ENCODE peak calls at places on chromosome 20, in ten cellular contexts. One of them, this sample, is unnamed.

GRCh38 chr20:47066484-47067270 is 172.0 kb downstream of the EYA2 start:
- DNase-seq in NCI-H1092 treated with DMSO at 0.1 percent for 48 hours: no peak
- DNase-seq in tibial nerve: no peak
- DNase-seq in activated CD8-positive, alpha-beta memory T cell treated with anti-CD3 and anti-CD28 coated beads, Interleukin-2, amount 50 U/mL, for 4 hours: no peak
- DNase-seq in renal cortical epithelial cell: no peak
- DNase-seq in mucosa of descending colon: no peak
- DNase-seq in substantia nigra: no peak
- DNase-seq in mesendoderm: no peak
- DNase-seq in activated CD4-positive, alpha-beta T cell treated with anti-CD3 and anti-CD28 coated beads, Interleukin-2, amount 50 U/mL, for 1 hour: no peak
- DNase-seq in SHP77 treated with DMSO at 0.1 percent for 48 hours: no peak
- DNase-seq in this sample: no peak

GRCh38 chr20:34717230-34718095 is 13.3 kb downstream of the TP53INP2 start:
- DNase-seq in NCI-H1092 treated with DMSO at 0.1 percent for 48 hours: no peak
- DNase-seq in substantia nigra: no peak
- DNase-seq in mesendoderm: no peak
- DNase-seq in renal cortical epithelial cell: peak; percentile 9
- DNase-seq in mucosa of descending colon: no peak
- DNase-seq in activated CD4-positive, alpha-beta T cell treated with anti-CD3 and anti-CD28 coated beads, Interleukin-2, amount 50 U/mL, for 1 hour: no peak
- DNase-seq in tibial nerve: no peak
- DNase-seq in SHP77 treated with DMSO at 0.1 percent for 48 hours: no peak
- DNase-seq in activated CD8-positive, alpha-beta memory T cell treated with anti-CD3 and anti-CD28 coated beads, Interleukin-2, amount 50 U/mL, for 4 hours: no peak
- DNase-seq in this sample: no peak

GRCh38 chr20:6560978-6561377 is 206.5 kb upstream of the BMP2 start:
- DNase-seq in NCI-H1092 treated with DMSO at 0.1 percent for 48 hours: no peak
- DNase-seq in mesendoderm: no peak
- DNase-seq in substantia nigra: no peak
- DNase-seq in tibial nerve: no peak
- DNase-seq in activated CD4-positive, alpha-beta T cell treated with anti-CD3 and anti-CD28 coated beads, Interleukin-2, amount 50 U/mL, for 1 hour: no peak
- DNase-seq in SHP77 treated with DMSO at 0.1 percent for 48 hours: no peak
- DNase-seq in mucosa of descending colon: no peak
- DNase-seq in renal cortical epithelial cell: no peak
- DNase-seq in activated CD8-positive, alpha-beta memory T cell treated with anti-CD3 and anti-CD28 coated beads, Interleukin-2, amount 50 U/mL, for 4 hours: no peak
- DNase-seq in this sample: no peak

GRCh38 chr20:40753472-40753871 is 64.4 kb upstream of the MAFB start:
- DNase-seq in NCI-H1092 treated with DMSO at 0.1 percent for 48 hours: no peak
- DNase-seq in mucosa of descending colon: no peak
- DNase-seq in mesendoderm: no peak
- DNase-seq in activated CD8-positive, alpha-beta memory T cell treated with anti-CD3 and anti-CD28 coated beads, Interleukin-2, amount 50 U/mL, for 4 hours: no peak
- DNase-seq in renal cortical epithelial cell: no peak
- DNase-seq in activated CD4-positive, alpha-beta T cell treated with anti-CD3 and anti-CD28 coated beads, Interleukin-2, amount 50 U/mL, for 1 hour: no peak
- DNase-seq in substantia nigra: no peak
- DNase-seq in tibial nerve: no peak
- DNase-seq in SHP77 treated with DMSO at 0.1 percent for 48 hours: no peak
- DNase-seq in this sample: no peak

GRCh38 chr20:5835870-5836269 is 85.7 kb downstream of the SHLD1 start:
- DNase-seq in tibial nerve: no peak
- DNase-seq in mesendoderm: no peak
- DNase-seq in NCI-H1092 treated with DMSO at 0.1 percent for 48 hours: no peak
- DNase-seq in mucosa of descending colon: no peak
- DNase-seq in activated CD8-positive, alpha-beta memory T cell treated with anti-CD3 and anti-CD28 coated beads, Interleukin-2, amount 50 U/mL, for 4 hours: no peak
- DNase-seq in SHP77 treated with DMSO at 0.1 percent for 48 hours: no peak
- DNase-seq in activated CD4-positive, alpha-beta T cell treated with anti-CD3 and anti-CD28 coated beads, Interleukin-2, amount 50 U/mL, for 1 hour: no peak
- DNase-seq in substantia nigra: no peak
- DNase-seq in renal cortical epithelial cell: peak; percentile 58
- DNase-seq in this sample: no peak

GRCh38 chr20:58142843-58143185 is 85.6 kb downstream of the ANKRD60 start:
- DNase-seq in mucosa of descending colon: no peak
- DNase-seq in SHP77 treated with DMSO at 0.1 percent for 48 hours: no peak
- DNase-seq in renal cortical epithelial cell: no peak
- DNase-seq in tibial nerve: peak; percentile 6
- DNase-seq in activated CD8-positive, alpha-beta memory T cell treated with anti-CD3 and anti-CD28 coated beads, Interleukin-2, amount 50 U/mL, for 4 hours: no peak
- DNase-seq in NCI-H1092 treated with DMSO at 0.1 percent for 48 hours: no peak
- DNase-seq in activated CD4-positive, alpha-beta T cell treated with anti-CD3 and anti-CD28 coated beads, Interleukin-2, amount 50 U/mL, for 1 hour: no peak
- DNase-seq in mesendoderm: no peak
- DNase-seq in substantia nigra: no peak
- DNase-seq in this sample: no peak

GRCh38 chr20:15740046-15740775 is 833.0 kb downstream of the KIF16B start:
- DNase-seq in NCI-H1092 treated with DMSO at 0.1 percent for 48 hours: no peak
- DNase-seq in substantia nigra: no peak
- DNase-seq in renal cortical epithelial cell: no peak
- DNase-seq in mucosa of descending colon: no peak
- DNase-seq in activated CD8-positive, alpha-beta memory T cell treated with anti-CD3 and anti-CD28 coated beads, Interleukin-2, amount 50 U/mL, for 4 hours: no peak
- DNase-seq in mesendoderm: peak; percentile 5
- DNase-seq in tibial nerve: no peak
- DNase-seq in activated CD4-positive, alpha-beta T cell treated with anti-CD3 and anti-CD28 coated beads, Interleukin-2, amount 50 U/mL, for 1 hour: no peak
- DNase-seq in SHP77 treated with DMSO at 0.1 percent for 48 hours: no peak
- DNase-seq in this sample: no peak

GRCh38 chr20:12068146-12068545 is 150.5 kb downstream of the BTBD3 start:
- DNase-seq in activated CD4-positive, alpha-beta T cell treated with anti-CD3 and anti-CD28 coated beads, Interleukin-2, amount 50 U/mL, for 1 hour: no peak
- DNase-seq in SHP77 treated with DMSO at 0.1 percent for 48 hours: no peak
- DNase-seq in substantia nigra: no peak
- DNase-seq in mucosa of descending colon: no peak
- DNase-seq in mesendoderm: peak; percentile 92
- DNase-seq in tibial nerve: no peak
- DNase-seq in renal cortical epithelial cell: peak; percentile 50
- DNase-seq in activated CD8-positive, alpha-beta memory T cell treated with anti-CD3 and anti-CD28 coated beads, Interleukin-2, amount 50 U/mL, for 4 hours: no peak
- DNase-seq in NCI-H1092 treated with DMSO at 0.1 percent for 48 hours: no peak
- DNase-seq in this sample: no peak

GRCh38 chr20:44863661-44864060 is 21.8 kb upstream of the YWHAB start:
- DNase-seq in substantia nigra: no peak
- DNase-seq in tibial nerve: no peak
- DNase-seq in renal cortical epithelial cell: no peak
- DNase-seq in NCI-H1092 treated with DMSO at 0.1 percent for 48 hours: no peak
- DNase-seq in SHP77 treated with DMSO at 0.1 percent for 48 hours: no peak
- DNase-seq in mucosa of descending colon: no peak
- DNase-seq in activated CD8-positive, alpha-beta memory T cell treated with anti-CD3 and anti-CD28 coated beads, Interleukin-2, amount 50 U/mL, for 4 hours: no peak
- DNase-seq in mesendoderm: no peak
- DNase-seq in activated CD4-positive, alpha-beta T cell treated with anti-CD3 and anti-CD28 coated beads, Interleukin-2, amount 50 U/mL, for 1 hour: no peak
- DNase-seq in this sample: no peak

GRCh38 chr20:56417402-56417801 is 5.3 kb downstream of the CASS4 start:
- DNase-seq in NCI-H1092 treated with DMSO at 0.1 percent for 48 hours: no peak
- DNase-seq in tibial nerve: no peak
- DNase-seq in mucosa of descending colon: no peak
- DNase-seq in activated CD8-positive, alpha-beta memory T cell treated with anti-CD3 and anti-CD28 coated beads, Interleukin-2, amount 50 U/mL, for 4 hours: no peak
- DNase-seq in mesendoderm: no peak
- DNase-seq in SHP77 treated with DMSO at 0.1 percent for 48 hours: no peak
- DNase-seq in activated CD4-positive, alpha-beta T cell treated with anti-CD3 and anti-CD28 coated beads, Interleukin-2, amount 50 U/mL, for 1 hour: no peak
- DNase-seq in renal cortical epithelial cell: no peak
- DNase-seq in substantia nigra: no peak
- DNase-seq in this sample: no peak

GRCh38 chr20:58514321-58515239 is 619 bp downstream of the APCDD1L start:
- DNase-seq in activated CD4-positive, alpha-beta T cell treated with anti-CD3 and anti-CD28 coated beads, Interleukin-2, amount 50 U/mL, for 1 hour: no peak
- DNase-seq in mucosa of descending colon: no peak
- DNase-seq in NCI-H1092 treated with DMSO at 0.1 percent for 48 hours: no peak
- DNase-seq in tibial nerve: no peak
- DNase-seq in substantia nigra: no peak
- DNase-seq in mesendoderm: peak; percentile 35
- DNase-seq in SHP77 treated with DMSO at 0.1 percent for 48 hours: no peak
- DNase-seq in activated CD8-positive, alpha-beta memory T cell treated with anti-CD3 and anti-CD28 coated beads, Interleukin-2, amount 50 U/mL, for 4 hours: no peak
- DNase-seq in renal cortical epithelial cell: no peak
- DNase-seq in this sample: no peak

GRCh38 chr20:63058696-63059335 is 52.1 kb upstream of the BHLHE23 start:
- DNase-seq in activated CD4-positive, alpha-beta T cell treated with anti-CD3 and anti-CD28 coated beads, Interleukin-2, amount 50 U/mL, for 1 hour: no peak
- DNase-seq in mesendoderm: peak; percentile 27
- DNase-seq in substantia nigra: no peak
- DNase-seq in activated CD8-positive, alpha-beta memory T cell treated with anti-CD3 and anti-CD28 coated beads, Interleukin-2, amount 50 U/mL, for 4 hours: no peak
- DNase-seq in mucosa of descending colon: peak; percentile 26
- DNase-seq in SHP77 treated with DMSO at 0.1 percent for 48 hours: no peak
- DNase-seq in tibial nerve: no peak
- DNase-seq in NCI-H1092 treated with DMSO at 0.1 percent for 48 hours: no peak
- DNase-seq in renal cortical epithelial cell: no peak
- DNase-seq in this sample: no peak

GRCh38 chr20:9389321-9389720 is 125.1 kb upstream of the LAMP5 start:
- DNase-seq in mesendoderm: no peak
- DNase-seq in SHP77 treated with DMSO at 0.1 percent for 48 hours: no peak
- DNase-seq in substantia nigra: no peak
- DNase-seq in activated CD4-positive, alpha-beta T cell treated with anti-CD3 and anti-CD28 coated beads, Interleukin-2, amount 50 U/mL, for 1 hour: no peak
- DNase-seq in mucosa of descending colon: no peak
- DNase-seq in renal cortical epithelial cell: peak; percentile 89
- DNase-seq in NCI-H1092 treated with DMSO at 0.1 percent for 48 hours: no peak
- DNase-seq in tibial nerve: no peak
- DNase-seq in activated CD8-positive, alpha-beta memory T cell treated with anti-CD3 and anti-CD28 coated beads, Interleukin-2, amount 50 U/mL, for 4 hours: no peak
- DNase-seq in this sample: no peak

GRCh38 chr20:11549172-11550117 is 368.2 kb upstream of the BTBD3 start:
- DNase-seq in activated CD8-positive, alpha-beta memory T cell treated with anti-CD3 and anti-CD28 coated beads, Interleukin-2, amount 50 U/mL, for 4 hours: no peak
- DNase-seq in renal cortical epithelial cell: peak; percentile 51
- DNase-seq in NCI-H1092 treated with DMSO at 0.1 percent for 48 hours: no peak
- DNase-seq in tibial nerve: no peak
- DNase-seq in SHP77 treated with DMSO at 0.1 percent for 48 hours: no peak
- DNase-seq in mucosa of descending colon: no peak
- DNase-seq in mesendoderm: no peak
- DNase-seq in substantia nigra: no peak
- DNase-seq in activated CD4-positive, alpha-beta T cell treated with anti-CD3 and anti-CD28 coated beads, Interleukin-2, amount 50 U/mL, for 1 hour: no peak
- DNase-seq in this sample: peak; percentile 21

GRCh38 chr20:10646886-10647420 is 26.8 kb downstream of the JAG1 start:
- DNase-seq in NCI-H1092 treated with DMSO at 0.1 percent for 48 hours: no peak
- DNase-seq in SHP77 treated with DMSO at 0.1 percent for 48 hours: no peak
- DNase-seq in renal cortical epithelial cell: no peak
- DNase-seq in activated CD8-positive, alpha-beta memory T cell treated with anti-CD3 and anti-CD28 coated beads, Interleukin-2, amount 50 U/mL, for 4 hours: no peak
- DNase-seq in substantia nigra: no peak
- DNase-seq in mesendoderm: no peak
- DNase-seq in mucosa of descending colon: no peak
- DNase-seq in activated CD4-positive, alpha-beta T cell treated with anti-CD3 and anti-CD28 coated beads, Interleukin-2, amount 50 U/mL, for 1 hour: no peak
- DNase-seq in tibial nerve: no peak
- DNase-seq in this sample: no peak

GRCh38 chr20:11178946-11179654 is 505.3 kb upstream of the JAG1 start:
- DNase-seq in renal cortical epithelial cell: peak; percentile 98
- DNase-seq in substantia nigra: no peak
- DNase-seq in SHP77 treated with DMSO at 0.1 percent for 48 hours: no peak
- DNase-seq in mesendoderm: peak; percentile 43
- DNase-seq in NCI-H1092 treated with DMSO at 0.1 percent for 48 hours: no peak
- DNase-seq in mucosa of descending colon: no peak
- DNase-seq in tibial nerve: no peak
- DNase-seq in activated CD4-positive, alpha-beta T cell treated with anti-CD3 and anti-CD28 coated beads, Interleukin-2, amount 50 U/mL, for 1 hour: no peak
- DNase-seq in activated CD8-positive, alpha-beta memory T cell treated with anti-CD3 and anti-CD28 coated beads, Interleukin-2, amount 50 U/mL, for 4 hours: no peak
- DNase-seq in this sample: no peak

GRCh38 chr20:23180451-23180921 is 94.4 kb upstream of the CD93 start:
- DNase-seq in activated CD4-positive, alpha-beta T cell treated with anti-CD3 and anti-CD28 coated beads, Interleukin-2, amount 50 U/mL, for 1 hour: no peak
- DNase-seq in renal cortical epithelial cell: no peak
- DNase-seq in mucosa of descending colon: no peak
- DNase-seq in tibial nerve: peak; percentile 73
- DNase-seq in activated CD8-positive, alpha-beta memory T cell treated with anti-CD3 and anti-CD28 coated beads, Interleukin-2, amount 50 U/mL, for 4 hours: no peak
- DNase-seq in mesendoderm: no peak
- DNase-seq in SHP77 treated with DMSO at 0.1 percent for 48 hours: peak; percentile 23
- DNase-seq in substantia nigra: no peak
- DNase-seq in NCI-H1092 treated with DMSO at 0.1 percent for 48 hours: no peak
- DNase-seq in this sample: no peak

GRCh38 chr20:33910056-33910455 is 83.7 kb upstream of the RALY start:
- DNase-seq in activated CD8-positive, alpha-beta memory T cell treated with anti-CD3 and anti-CD28 coated beads, Interleukin-2, amount 50 U/mL, for 4 hours: no peak
- DNase-seq in substantia nigra: no peak
- DNase-seq in activated CD4-positive, alpha-beta T cell treated with anti-CD3 and anti-CD28 coated beads, Interleukin-2, amount 50 U/mL, for 1 hour: no peak
- DNase-seq in mesendoderm: no peak
- DNase-seq in mucosa of descending colon: no peak
- DNase-seq in NCI-H1092 treated with DMSO at 0.1 percent for 48 hours: no peak
- DNase-seq in SHP77 treated with DMSO at 0.1 percent for 48 hours: no peak
- DNase-seq in tibial nerve: no peak
- DNase-seq in renal cortical epithelial cell: no peak
- DNase-seq in this sample: no peak

GRCh38 chr20:39112196-39112743 is 150.1 kb downstream of the DHX35 start:
- DNase-seq in substantia nigra: no peak
- DNase-seq in tibial nerve: no peak
- DNase-seq in mucosa of descending colon: no peak
- DNase-seq in NCI-H1092 treated with DMSO at 0.1 percent for 48 hours: peak; percentile 65
- DNase-seq in renal cortical epithelial cell: peak; percentile 11
- DNase-seq in SHP77 treated with DMSO at 0.1 percent for 48 hours: no peak
- DNase-seq in activated CD4-positive, alpha-beta T cell treated with anti-CD3 and anti-CD28 coated beads, Interleukin-2, amount 50 U/mL, for 1 hour: no peak
- DNase-seq in activated CD8-positive, alpha-beta memory T cell treated with anti-CD3 and anti-CD28 coated beads, Interleukin-2, amount 50 U/mL, for 4 hours: no peak
- DNase-seq in mesendoderm: peak; percentile 81
- DNase-seq in this sample: peak; percentile 29

GRCh38 chr20:23033918-23034317 is 1.2 kb upstream of the SSTR4 start:
- DNase-seq in SHP77 treated with DMSO at 0.1 percent for 48 hours: no peak
- DNase-seq in mucosa of descending colon: no peak
- DNase-seq in mesendoderm: no peak
- DNase-seq in NCI-H1092 treated with DMSO at 0.1 percent for 48 hours: no peak
- DNase-seq in renal cortical epithelial cell: no peak
- DNase-seq in activated CD8-positive, alpha-beta memory T cell treated with anti-CD3 and anti-CD28 coated beads, Interleukin-2, amount 50 U/mL, for 4 hours: no peak
- DNase-seq in activated CD4-positive, alpha-beta T cell treated with anti-CD3 and anti-CD28 coated beads, Interleukin-2, amount 50 U/mL, for 1 hour: no peak
- DNase-seq in substantia nigra: no peak
- DNase-seq in tibial nerve: no peak
- DNase-seq in this sample: no peak

GRCh38 chr20:4942336-4942735 is 59.0 kb downstream of the SLC23A2 start:
- DNase-seq in activated CD8-positive, alpha-beta memory T cell treated with anti-CD3 and anti-CD28 coated beads, Interleukin-2, amount 50 U/mL, for 4 hours: no peak
- DNase-seq in mucosa of descending colon: no peak
- DNase-seq in mesendoderm: no peak
- DNase-seq in NCI-H1092 treated with DMSO at 0.1 percent for 48 hours: no peak
- DNase-seq in SHP77 treated with DMSO at 0.1 percent for 48 hours: no peak
- DNase-seq in tibial nerve: no peak
- DNase-seq in renal cortical epithelial cell: peak; percentile 23
- DNase-seq in substantia nigra: no peak
- DNase-seq in activated CD4-positive, alpha-beta T cell treated with anti-CD3 and anti-CD28 coated beads, Interleukin-2, amount 50 U/mL, for 1 hour: no peak
- DNase-seq in this sample: no peak

GRCh38 chr20:32893878-32894483 is 35.3 kb downstream of the EFCAB8 start:
- DNase-seq in mucosa of descending colon: no peak
- DNase-seq in SHP77 treated with DMSO at 0.1 percent for 48 hours: no peak
- DNase-seq in renal cortical epithelial cell: no peak
- DNase-seq in substantia nigra: no peak
- DNase-seq in activated CD8-positive, alpha-beta memory T cell treated with anti-CD3 and anti-CD28 coated beads, Interleukin-2, amount 50 U/mL, for 4 hours: no peak
- DNase-seq in activated CD4-positive, alpha-beta T cell treated with anti-CD3 and anti-CD28 coated beads, Interleukin-2, amount 50 U/mL, for 1 hour: no peak
- DNase-seq in NCI-H1092 treated with DMSO at 0.1 percent for 48 hours: no peak
- DNase-seq in mesendoderm: peak; percentile 68
- DNase-seq in tibial nerve: no peak
- DNase-seq in this sample: peak; percentile 27

GRCh38 chr20:7893019-7893730 is 47.1 kb downstream of the HAO1 start:
- DNase-seq in tibial nerve: no peak
- DNase-seq in NCI-H1092 treated with DMSO at 0.1 percent for 48 hours: no peak
- DNase-seq in mucosa of descending colon: no peak
- DNase-seq in renal cortical epithelial cell: no peak
- DNase-seq in SHP77 treated with DMSO at 0.1 percent for 48 hours: no peak
- DNase-seq in substantia nigra: no peak
- DNase-seq in activated CD4-positive, alpha-beta T cell treated with anti-CD3 and anti-CD28 coated beads, Interleukin-2, amount 50 U/mL, for 1 hour: no peak
- DNase-seq in activated CD8-positive, alpha-beta memory T cell treated with anti-CD3 and anti-CD28 coated beads, Interleukin-2, amount 50 U/mL, for 4 hours: no peak
- DNase-seq in mesendoderm: no peak
- DNase-seq in this sample: no peak

GRCh38 chr20:34579191-34579661 is 20.7 kb downstream of the MAP1LC3A start:
- DNase-seq in substantia nigra: peak; percentile 55
- DNase-seq in NCI-H1092 treated with DMSO at 0.1 percent for 48 hours: no peak
- DNase-seq in tibial nerve: peak; percentile 35
- DNase-seq in SHP77 treated with DMSO at 0.1 percent for 48 hours: no peak
- DNase-seq in mucosa of descending colon: peak; percentile 77
- DNase-seq in mesendoderm: no peak
- DNase-seq in activated CD8-positive, alpha-beta memory T cell treated with anti-CD3 and anti-CD28 coated beads, Interleukin-2, amount 50 U/mL, for 4 hours: no peak
- DNase-seq in activated CD4-positive, alpha-beta T cell treated with anti-CD3 and anti-CD28 coated beads, Interleukin-2, amount 50 U/mL, for 1 hour: no peak
- DNase-seq in renal cortical epithelial cell: peak; percentile 85
- DNase-seq in this sample: no peak

This sample was measured in COR-L47.